ENCODE peak calls at places on chromosomes 16 and 17, in four cellular contexts. One of them, this sample, is unnamed.

GRCh38 chr17:59257101-59257500 is 36.8 kb downstream of the GDPD1 start:
- DNase-seq in AG10803: no peak
- DNase-seq in fibroblast of lung: no peak
- DNase-seq in activated CD8-positive, alpha-beta memory T cell treated with anti-CD3 and anti-CD28 coated beads for 24 hours: no peak
- DNase-seq in this sample: peak

GRCh38 chr17:44108440-44109311 is 14.8 kb downstream of the HDAC5 start:
- DNase-seq in AG10803: peak
- DNase-seq in fibroblast of lung: peak
- DNase-seq in activated CD8-positive, alpha-beta memory T cell treated with anti-CD3 and anti-CD28 coated beads for 24 hours: no peak
- DNase-seq in this sample: peak

GRCh38 chr17:62627904-62628603 is 584 bp downstream of the MRC2 start:
- DNase-seq in AG10803: peak
- DNase-seq in fibroblast of lung: peak
- DNase-seq in activated CD8-positive, alpha-beta memory T cell treated with anti-CD3 and anti-CD28 coated beads for 24 hours: peak
- DNase-seq in this sample: peak

GRCh38 chr17:29595943-29596774 is 3.2 kb downstream of the ANKRD13B start:
- DNase-seq in AG10803: no peak
- DNase-seq in fibroblast of lung: no peak
- DNase-seq in activated CD8-positive, alpha-beta memory T cell treated with anti-CD3 and anti-CD28 coated beads for 24 hours: no peak
- DNase-seq in this sample: no peak

GRCh38 chr16:10871157-10871991 is 5.6 kb upstream of the CIITA start:
- DNase-seq in AG10803: peak
- DNase-seq in fibroblast of lung: peak
- DNase-seq in activated CD8-positive, alpha-beta memory T cell treated with anti-CD3 and anti-CD28 coated beads for 24 hours: no peak
- DNase-seq in this sample: peak

GRCh38 chr16:87543436-87544191 is 50.8 kb upstream of the ZCCHC14 start:
- DNase-seq in AG10803: no peak
- DNase-seq in fibroblast of lung: no peak
- DNase-seq in activated CD8-positive, alpha-beta memory T cell treated with anti-CD3 and anti-CD28 coated beads for 24 hours: no peak
- DNase-seq in this sample: no peak

GRCh38 chr16:4734730-4735575 is 616 bp downstream of the DNAAF8 start:
- DNase-seq in AG10803: peak
- DNase-seq in fibroblast of lung: peak
- DNase-seq in activated CD8-positive, alpha-beta memory T cell treated with anti-CD3 and anti-CD28 coated beads for 24 hours: peak
- DNase-seq in this sample: peak

GRCh38 chr16:66030036-66030435 is 336.5 kb upstream of the CDH5 start:
- DNase-seq in AG10803: peak
- DNase-seq in fibroblast of lung: peak
- DNase-seq in activated CD8-positive, alpha-beta memory T cell treated with anti-CD3 and anti-CD28 coated beads for 24 hours: no peak
- DNase-seq in this sample: no peak

GRCh38 chr16:74608944-74609343 is 2.0 kb upstream of the GLG1 start:
- DNase-seq in AG10803: no peak
- DNase-seq in fibroblast of lung: no peak
- DNase-seq in activated CD8-positive, alpha-beta memory T cell treated with anti-CD3 and anti-CD28 coated beads for 24 hours: no peak
- DNase-seq in this sample: no peak

GRCh38 chr17:27155866-27156265 is 138.0 kb upstream of the WSB1 start:
- DNase-seq in AG10803: no peak
- DNase-seq in fibroblast of lung: no peak
- DNase-seq in activated CD8-positive, alpha-beta memory T cell treated with anti-CD3 and anti-CD28 coated beads for 24 hours: peak
- DNase-seq in this sample: no peak

GRCh38 chr16:89502319-89502843 is 5.8 kb upstream of the SPG7 start:
- DNase-seq in AG10803: no peak
- DNase-seq in fibroblast of lung: no peak
- DNase-seq in activated CD8-positive, alpha-beta memory T cell treated with anti-CD3 and anti-CD28 coated beads for 24 hours: no peak
- DNase-seq in this sample: peak